ENCODE peak calls at places on chromosomes 7 and 10, in four cellular contexts. One of them, this sample, is unnamed.

GRCh38 chr10:71569775-71570588 is 149.6 kb downstream of the C10orf105 start:
- DNase-seq in body of pancreas: peak; percentile 80
- DNase-seq in WERI-Rb-1: peak; percentile 90
- DNase-seq in HepG2: peak; percentile 53
- DNase-seq in this sample: peak; percentile 67

GRCh38 chr7:99379043-99379577 is 4.6 kb downstream of the ARPC1B start:
- DNase-seq in body of pancreas: peak; percentile 28
- DNase-seq in HepG2: no peak
- DNase-seq in WERI-Rb-1: no peak
- DNase-seq in this sample: peak; percentile 70

GRCh38 chr10:124000792-124001201 is 92.6 kb downstream of the CHST15 start:
- DNase-seq in HepG2: no peak
- DNase-seq in WERI-Rb-1: no peak
- DNase-seq in body of pancreas: no peak
- DNase-seq in this sample: no peak

GRCh38 chr7:80060218-80060806 is 74.3 kb upstream of the GNAI1 start:
- DNase-seq in WERI-Rb-1: no peak
- DNase-seq in body of pancreas: no peak
- DNase-seq in HepG2: peak; percentile 41
- DNase-seq in this sample: no peak

GRCh38 chr10:99374972-99375371 is 45.8 kb downstream of the CNNM1 start:
- DNase-seq in body of pancreas: no peak
- DNase-seq in WERI-Rb-1: no peak
- DNase-seq in HepG2: no peak
- DNase-seq in this sample: no peak

GRCh38 chr10:96524745-96525144 is 11.0 kb upstream of the TLL2 start:
- DNase-seq in WERI-Rb-1: no peak
- DNase-seq in body of pancreas: no peak
- DNase-seq in HepG2: no peak
- DNase-seq in this sample: no peak

GRCh38 chr10:26485150-26485941 is 47.2 kb downstream of the APBB1IP start:
- DNase-seq in body of pancreas: no peak
- DNase-seq in HepG2: no peak
- DNase-seq in WERI-Rb-1: no peak
- DNase-seq in this sample: no peak

GRCh38 chr7:93914581-93915066 is 6.9 kb upstream of the GNG11 start:
- DNase-seq in body of pancreas: no peak
- DNase-seq in WERI-Rb-1: no peak
- DNase-seq in HepG2: no peak
- DNase-seq in this sample: no peak

GRCh38 chr10:51010977-51011376 is 63.3 kb upstream of the PRKG1 start:
- DNase-seq in body of pancreas: peak; percentile 17
- DNase-seq in HepG2: peak; percentile 27
- DNase-seq in WERI-Rb-1: no peak
- DNase-seq in this sample: no peak

GRCh38 chr10:69769395-69769989 is 32.2 kb upstream of the COL13A1 start:
- DNase-seq in body of pancreas: peak; percentile 55
- DNase-seq in HepG2: no peak
- DNase-seq in WERI-Rb-1: no peak
- DNase-seq in this sample: no peak

GRCh38 chr7:111516612-111517011 is 45.7 kb downstream of the IMMP2L start:
- DNase-seq in HepG2: no peak
- DNase-seq in body of pancreas: no peak
- DNase-seq in WERI-Rb-1: no peak
- DNase-seq in this sample: no peak

GRCh38 chr10:104935656-104936055 is 294.6 kb downstream of the SORCS3 start:
- DNase-seq in HepG2: no peak
- DNase-seq in WERI-Rb-1: no peak
- DNase-seq in body of pancreas: no peak
- DNase-seq in this sample: no peak

GRCh38 chr7:37999673-38000072 is 79.2 kb downstream of the EPDR1 start:
- DNase-seq in HepG2: no peak
- DNase-seq in body of pancreas: no peak
- DNase-seq in WERI-Rb-1: no peak
- DNase-seq in this sample: no peak

GRCh38 chr7:80236696-80237095 is 102.1 kb downstream of the GNAI1 start:
- DNase-seq in WERI-Rb-1: no peak
- DNase-seq in body of pancreas: no peak
- DNase-seq in HepG2: no peak
- DNase-seq in this sample: no peak

GRCh38 chr7:133984023-133984422 is 143.1 kb upstream of the LRGUK start:
- DNase-seq in WERI-Rb-1: peak; percentile 52
- DNase-seq in body of pancreas: no peak
- DNase-seq in HepG2: no peak
- DNase-seq in this sample: no peak

GRCh38 chr10:99835947-99836346 is 53.5 kb downstream of the ABCC2 start:
- DNase-seq in HepG2: no peak
- DNase-seq in WERI-Rb-1: no peak
- DNase-seq in body of pancreas: no peak
- DNase-seq in this sample: no peak

DNA sequence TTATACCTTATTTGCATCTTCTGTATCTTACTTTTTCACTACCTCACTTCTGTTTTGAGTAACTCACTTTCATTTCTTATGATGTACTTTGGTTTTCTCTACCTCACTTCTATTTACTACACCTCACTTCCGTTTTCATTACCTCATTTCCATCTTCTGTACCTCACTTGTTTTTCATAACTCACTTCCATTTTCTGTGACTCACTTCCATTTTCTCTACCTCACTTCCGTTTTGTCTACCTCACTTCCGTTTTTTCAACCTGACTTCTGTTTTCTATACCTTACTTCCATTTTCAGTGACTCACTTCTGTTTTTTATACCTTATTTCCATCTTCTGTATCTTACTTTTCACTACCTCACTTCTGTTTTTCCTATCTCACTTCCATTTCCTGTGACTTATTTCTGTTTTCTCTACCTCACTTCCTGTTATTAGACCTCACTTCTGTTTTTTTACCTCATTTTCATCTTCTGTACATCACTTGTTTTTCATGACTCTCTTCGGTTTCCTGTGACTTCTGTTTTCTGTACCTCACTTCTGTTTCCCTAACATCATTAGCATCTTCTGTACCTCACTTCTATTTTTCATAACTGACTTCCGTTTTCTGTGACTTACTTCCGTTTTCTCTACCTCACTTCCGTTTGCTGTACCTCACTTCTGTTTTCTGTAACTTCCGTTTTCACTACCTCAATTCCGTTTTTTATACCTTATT is 493.1 kb upstream of the AKR1E2 start:
- DNase-seq in body of pancreas: no peak
- DNase-seq in HepG2: no peak
- DNase-seq in WERI-Rb-1: no peak
- DNase-seq in this sample: no peak
- H3K4me3 ChIP-seq in body of pancreas: no peak overlapping the region
- H3K4me3 ChIP-seq in HepG2: no peak overlapping the region
- H3K4me3 ChIP-seq in WERI-Rb-1: no peak overlapping the region
- H3K4me3 ChIP-seq in this sample: no peak overlapping the region

GRCh38 chr7:4792537-4793126 is 17.2 kb downstream of the AP5Z1 start:
- DNase-seq in body of pancreas: peak; percentile 55
- DNase-seq in WERI-Rb-1: no peak
- DNase-seq in HepG2: no peak
- DNase-seq in this sample: peak; percentile 60
- H3K27ac ChIP-seq in body of pancreas: no peak overlapping the region
- H3K27ac ChIP-seq in WERI-Rb-1: no peak overlapping the region
- H3K27ac ChIP-seq in HepG2: no peak overlapping the region
- H3K27ac ChIP-seq in this sample: peak overlapping the region; percentile 57

DNA sequence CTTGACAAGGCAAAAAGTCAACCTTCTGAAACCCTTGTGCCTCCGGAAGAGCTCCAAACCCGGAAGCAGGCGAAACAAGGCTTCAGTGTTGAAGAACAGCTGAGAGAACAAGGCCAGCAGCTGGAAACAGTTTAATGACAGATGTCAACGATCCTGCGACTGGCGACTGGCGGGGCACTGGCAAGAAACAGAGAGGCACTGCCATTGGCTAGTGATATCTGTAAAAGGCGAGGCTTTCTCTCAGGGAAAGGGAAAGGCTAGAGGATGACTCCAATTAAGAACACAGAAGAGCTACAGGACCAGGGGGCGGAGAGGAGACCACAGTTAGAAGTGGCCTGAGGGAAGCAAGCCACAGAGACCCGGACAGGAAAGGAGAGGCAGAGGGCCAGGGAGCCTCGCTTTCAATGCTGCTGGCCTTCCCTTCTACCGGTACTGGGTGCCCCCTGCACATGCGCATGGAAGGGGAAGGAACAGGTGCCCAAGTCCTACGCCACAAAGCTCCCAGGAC is 19.4 kb downstream of the ITGB1 start:
- DNase-seq in body of pancreas: peak; percentile 54
- DNase-seq in HepG2: peak; percentile 83
- DNase-seq in WERI-Rb-1: no peak
- DNase-seq in this sample: no peak
- H3K4me3 ChIP-seq in body of pancreas: no peak overlapping the region
- H3K4me3 ChIP-seq in HepG2: no peak overlapping the region
- H3K4me3 ChIP-seq in WERI-Rb-1: no peak overlapping the region
- H3K4me3 ChIP-seq in this sample: no peak overlapping the region

DNA sequence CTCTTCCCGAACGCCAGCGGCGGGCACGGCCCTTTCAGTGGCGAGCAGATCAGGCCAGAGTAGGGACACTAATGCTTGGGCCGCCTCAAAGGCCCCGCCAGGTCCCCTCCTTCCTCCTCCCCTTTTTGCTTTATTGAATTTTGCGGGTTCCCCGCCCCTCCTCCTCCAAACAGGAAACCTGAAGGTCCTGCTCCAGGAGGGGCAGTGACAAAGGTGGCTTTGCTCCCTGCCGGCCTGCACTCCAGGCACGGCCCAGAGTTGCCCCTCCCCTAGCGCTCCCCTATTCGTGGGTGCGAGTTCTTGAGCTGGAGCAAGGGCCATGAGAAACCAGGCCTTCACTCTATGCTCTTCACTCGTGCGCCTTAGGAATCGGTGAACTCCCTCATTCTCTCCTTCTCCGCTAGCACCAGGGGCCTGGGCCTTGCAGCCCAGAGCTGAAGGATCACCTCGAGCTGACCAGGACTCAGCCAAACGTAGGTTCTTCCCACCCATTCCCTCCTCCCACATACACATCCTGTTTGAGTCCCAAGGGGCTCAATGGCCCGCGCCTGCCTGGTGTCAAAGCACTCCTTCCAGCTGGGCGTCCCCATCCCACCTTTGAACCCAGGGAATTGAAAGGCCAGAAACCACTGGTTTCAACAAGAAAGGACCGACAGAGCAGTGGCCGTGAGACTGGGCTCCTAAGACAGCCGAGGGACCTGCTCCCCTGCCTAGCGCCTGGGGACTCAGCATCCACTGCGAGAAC is 629 bp upstream of the HOXA6 start:
- DNase-seq in WERI-Rb-1: no peak
- DNase-seq in body of pancreas: no peak
- DNase-seq in HepG2: no peak
- DNase-seq in this sample: peak; percentile 46
- H3K27ac ChIP-seq in WERI-Rb-1: no peak overlapping the region
- H3K27ac ChIP-seq in body of pancreas: no peak overlapping the region
- H3K27ac ChIP-seq in HepG2: no peak overlapping the region
- H3K27ac ChIP-seq in this sample: peak overlapping the region; percentile 89

GRCh38 chr7:106890952-106891351 is 25.9 kb downstream of the PIK3CG start:
- DNase-seq in WERI-Rb-1: no peak
- DNase-seq in body of pancreas: no peak
- DNase-seq in HepG2: no peak
- DNase-seq in this sample: no peak

GRCh38 chr7:106883627-106884026 is 18.5 kb downstream of the PIK3CG start:
- DNase-seq in WERI-Rb-1: no peak
- DNase-seq in body of pancreas: no peak
- DNase-seq in HepG2: no peak
- DNase-seq in this sample: no peak

GRCh38 chr7:106885652-106886051 is 20.6 kb downstream of the PIK3CG start:
- DNase-seq in body of pancreas: no peak
- DNase-seq in WERI-Rb-1: no peak
- DNase-seq in HepG2: no peak
- DNase-seq in this sample: no peak

GRCh38 chr7:106888204-106888603 is 23.1 kb downstream of the PIK3CG start:
- DNase-seq in HepG2: no peak
- DNase-seq in WERI-Rb-1: no peak
- DNase-seq in body of pancreas: no peak
- DNase-seq in this sample: no peak

DNA sequence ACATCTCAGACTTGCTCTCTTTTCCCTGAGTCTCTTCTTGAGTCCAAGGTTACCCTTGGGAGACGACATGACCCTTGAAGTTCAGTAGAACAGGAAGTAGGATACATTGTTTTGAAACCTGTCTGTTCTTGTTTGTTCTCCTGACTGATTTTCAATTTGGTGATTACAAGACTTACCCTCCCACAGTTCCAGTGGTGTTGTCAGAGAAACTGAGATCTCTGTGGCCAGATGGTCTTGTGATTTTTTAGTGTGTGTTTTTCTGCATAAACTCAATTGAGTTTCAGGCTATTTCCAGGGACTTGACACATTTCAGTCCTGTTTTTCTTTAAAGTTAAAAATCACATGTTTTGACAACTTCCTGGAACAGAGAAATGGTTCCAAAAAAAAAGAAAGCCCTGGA is 22.3 kb downstream of the PIK3CG start:
- DNase-seq in WERI-Rb-1: no peak
- DNase-seq in body of pancreas: no peak
- DNase-seq in HepG2: no peak
- DNase-seq in this sample: no peak
- H3K4me3 ChIP-seq in WERI-Rb-1: no peak overlapping the region
- H3K4me3 ChIP-seq in body of pancreas: no peak overlapping the region
- H3K4me3 ChIP-seq in HepG2: no peak overlapping the region
- H3K4me3 ChIP-seq in this sample: no peak overlapping the region

GRCh38 chr7:66553001-66553400 is 75.7 kb upstream of the KCTD7 start:
- DNase-seq in WERI-Rb-1: no peak
- DNase-seq in body of pancreas: no peak
- DNase-seq in HepG2: no peak
- DNase-seq in this sample: no peak
- H3K27ac ChIP-seq in WERI-Rb-1: no peak overlapping the region
- H3K27ac ChIP-seq in body of pancreas: no peak overlapping the region
- H3K27ac ChIP-seq in HepG2: no peak overlapping the region
- H3K27ac ChIP-seq in this sample: no peak overlapping the region

GRCh38 chr10:115945696-115946445 is 327.1 kb downstream of the GFRA1 start:
- DNase-seq in body of pancreas: no peak
- DNase-seq in HepG2: no peak
- DNase-seq in WERI-Rb-1: no peak
- DNase-seq in this sample: no peak

GRCh38 chr10:115944538-115944937 is 328.5 kb downstream of the GFRA1 start:
- DNase-seq in body of pancreas: no peak
- DNase-seq in WERI-Rb-1: no peak
- DNase-seq in HepG2: no peak
- DNase-seq in this sample: no peak

GRCh38 chr10:115949282-115949844 is 323.6 kb downstream of the GFRA1 start:
- DNase-seq in WERI-Rb-1: peak; percentile 21
- DNase-seq in body of pancreas: no peak
- DNase-seq in HepG2: no peak
- DNase-seq in this sample: no peak

GRCh38 chr10:115948415-115948814 is 324.6 kb downstream of the GFRA1 start:
- DNase-seq in WERI-Rb-1: no peak
- DNase-seq in HepG2: no peak
- DNase-seq in body of pancreas: no peak
- DNase-seq in this sample: no peak

DNA sequence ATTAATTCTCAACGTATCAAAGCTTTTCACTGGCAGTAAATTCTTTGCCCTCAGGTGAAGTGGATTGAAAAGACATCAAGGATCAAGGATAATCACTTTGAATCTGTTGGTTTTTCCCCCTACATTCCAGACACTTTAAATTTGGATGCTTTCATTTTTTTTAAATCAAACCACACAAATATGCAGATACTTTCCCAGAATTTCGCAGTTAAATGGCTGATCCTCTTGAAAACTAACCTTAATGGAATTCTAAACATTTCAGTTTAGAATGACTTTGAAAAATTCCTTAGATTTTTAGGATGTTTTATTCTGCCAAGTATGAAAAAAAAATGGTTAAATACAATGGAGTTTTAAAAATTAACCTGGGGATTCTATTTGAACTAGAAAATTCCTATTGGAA is 325.9 kb downstream of the GFRA1 start:
- DNase-seq in HepG2: no peak
- DNase-seq in body of pancreas: no peak
- DNase-seq in WERI-Rb-1: no peak
- DNase-seq in this sample: no peak
- H3K4me3 ChIP-seq in HepG2: no peak overlapping the region
- H3K4me3 ChIP-seq in body of pancreas: no peak overlapping the region
- H3K4me3 ChIP-seq in WERI-Rb-1: no peak overlapping the region
- H3K4me3 ChIP-seq in this sample: no peak overlapping the region

This sample was measured in lower lobe of right lung.